ENCODE peak calls at places on chromosomes 16 and 17, in five cellular contexts. One of them, this sample, is unnamed.

GRCh38 chr16:1772362-1772907 is at the start of gene EME2:
- DNase-seq in activated naive CD4-positive, alpha-beta T cell: peak; percentile 45
- DNase-seq in naive thymus-derived CD8-positive, alpha-beta T cell: peak; percentile 56
- DNase-seq in AG04449: no peak
- DNase-seq in caudate nucleus: peak; percentile 74
- DNase-seq in this sample: no peak

GRCh38 chr17:34758747-34759146 is 179.4 kb downstream of the TMEM132E start:
- DNase-seq in naive thymus-derived CD8-positive, alpha-beta T cell: no peak
- DNase-seq in activated naive CD4-positive, alpha-beta T cell: no peak
- DNase-seq in AG04449: no peak
- DNase-seq in caudate nucleus: no peak
- DNase-seq in this sample: no peak

GRCh38 chr16:70758786-70759185 is 42.2 kb downstream of the VAC14 start:
- DNase-seq in activated naive CD4-positive, alpha-beta T cell: no peak
- DNase-seq in naive thymus-derived CD8-positive, alpha-beta T cell: no peak
- DNase-seq in caudate nucleus: no peak
- DNase-seq in AG04449: no peak
- DNase-seq in this sample: no peak

GRCh38 chr17:46859996-46860395 is 8.6 kb downstream of the WNT9B start:
- DNase-seq in AG04449: no peak
- DNase-seq in naive thymus-derived CD8-positive, alpha-beta T cell: no peak
- DNase-seq in activated naive CD4-positive, alpha-beta T cell: no peak
- DNase-seq in caudate nucleus: no peak
- DNase-seq in this sample: no peak

GRCh38 chr16:35574011-35574410 is 2114.6 kb downstream of the TP53TG3F start:
- DNase-seq in caudate nucleus: no peak
- DNase-seq in naive thymus-derived CD8-positive, alpha-beta T cell: no peak
- DNase-seq in activated naive CD4-positive, alpha-beta T cell: no peak
- DNase-seq in AG04449: no peak
- DNase-seq in this sample: no peak

GRCh38 chr17:32546031-32546444 is 59.2 kb downstream of the CDK5R1 start:
- DNase-seq in naive thymus-derived CD8-positive, alpha-beta T cell: no peak
- DNase-seq in caudate nucleus: peak; percentile 63
- DNase-seq in activated naive CD4-positive, alpha-beta T cell: no peak
- DNase-seq in AG04449: no peak
- DNase-seq in this sample: no peak

GRCh38 chr16:17803625-17804410 is 333.1 kb upstream of the XYLT1 start:
- DNase-seq in caudate nucleus: no peak
- DNase-seq in AG04449: peak; percentile 76
- DNase-seq in naive thymus-derived CD8-positive, alpha-beta T cell: no peak
- DNase-seq in activated naive CD4-positive, alpha-beta T cell: no peak
- DNase-seq in this sample: no peak

GRCh38 chr17:50381260-50381815 is 8.3 kb downstream of the EME1 start:
- DNase-seq in AG04449: no peak
- DNase-seq in activated naive CD4-positive, alpha-beta T cell: no peak
- DNase-seq in naive thymus-derived CD8-positive, alpha-beta T cell: no peak
- DNase-seq in caudate nucleus: no peak
- DNase-seq in this sample: no peak

GRCh38 chr16:58299757-58300349 is 5.0 kb upstream of the PRSS54 start:
- DNase-seq in naive thymus-derived CD8-positive, alpha-beta T cell: no peak
- DNase-seq in AG04449: no peak
- DNase-seq in activated naive CD4-positive, alpha-beta T cell: no peak
- DNase-seq in caudate nucleus: no peak
- DNase-seq in this sample: no peak

GRCh38 chr17:42456223-42457106 is 2.2 kb upstream of the ATP6V0A1 start:
- DNase-seq in AG04449: peak; percentile 53
- DNase-seq in caudate nucleus: no peak
- DNase-seq in naive thymus-derived CD8-positive, alpha-beta T cell: peak; percentile 80
- DNase-seq in activated naive CD4-positive, alpha-beta T cell: no peak
- DNase-seq in this sample: no peak

GRCh38 chr17:80866050-80866793 is 125.4 kb upstream of the CHMP6 start:
- DNase-seq in AG04449: no peak
- DNase-seq in caudate nucleus: peak; percentile 25
- DNase-seq in activated naive CD4-positive, alpha-beta T cell: no peak
- DNase-seq in naive thymus-derived CD8-positive, alpha-beta T cell: peak; percentile 48
- DNase-seq in this sample: no peak

GRCh38 chr17:60391419-60392041 is 403 bp downstream of the USP32 start:
- DNase-seq in activated naive CD4-positive, alpha-beta T cell: no peak
- DNase-seq in caudate nucleus: no peak
- DNase-seq in AG04449: no peak
- DNase-seq in naive thymus-derived CD8-positive, alpha-beta T cell: no peak
- DNase-seq in this sample: no peak

GRCh38 chr17:3040882-3041281 is 22.5 kb downstream of the OR1D5 start:
- DNase-seq in activated naive CD4-positive, alpha-beta T cell: no peak
- DNase-seq in AG04449: no peak
- DNase-seq in naive thymus-derived CD8-positive, alpha-beta T cell: no peak
- DNase-seq in caudate nucleus: no peak
- DNase-seq in this sample: no peak

GRCh38 chr17:61202564-61202963 is 197.1 kb upstream of the TBX2 start:
- DNase-seq in caudate nucleus: no peak
- DNase-seq in AG04449: no peak
- DNase-seq in activated naive CD4-positive, alpha-beta T cell: no peak
- DNase-seq in naive thymus-derived CD8-positive, alpha-beta T cell: no peak
- DNase-seq in this sample: no peak

GRCh38 chr17:40323731-40324650 is 15.0 kb downstream of the RARA start:
- DNase-seq in AG04449: no peak
- DNase-seq in caudate nucleus: no peak
- DNase-seq in activated naive CD4-positive, alpha-beta T cell: no peak
- DNase-seq in naive thymus-derived CD8-positive, alpha-beta T cell: peak; percentile 88
- DNase-seq in this sample: no peak

GRCh38 chr17:18070861-18071340 is 16.8 kb upstream of the DRG2 start:
- DNase-seq in activated naive CD4-positive, alpha-beta T cell: no peak
- DNase-seq in naive thymus-derived CD8-positive, alpha-beta T cell: no peak
- DNase-seq in AG04449: no peak
- DNase-seq in caudate nucleus: no peak
- DNase-seq in this sample: no peak

GRCh38 chr16:11253009-11253994 is 2.7 kb downstream of the SOCS1 start:
- DNase-seq in activated naive CD4-positive, alpha-beta T cell: no peak
- DNase-seq in naive thymus-derived CD8-positive, alpha-beta T cell: peak; percentile 40
- DNase-seq in caudate nucleus: no peak
- DNase-seq in AG04449: no peak
- DNase-seq in this sample: no peak

GRCh38 chr16:2043296-2043979 is 4.2 kb downstream of the NTHL1 start:
- DNase-seq in naive thymus-derived CD8-positive, alpha-beta T cell: no peak
- DNase-seq in activated naive CD4-positive, alpha-beta T cell: no peak
- DNase-seq in caudate nucleus: no peak
- DNase-seq in AG04449: no peak
- DNase-seq in this sample: no peak

GRCh38 chr17:57201481-57201880 is 54.8 kb upstream of the MSI2 start:
- DNase-seq in naive thymus-derived CD8-positive, alpha-beta T cell: no peak
- DNase-seq in AG04449: no peak
- DNase-seq in activated naive CD4-positive, alpha-beta T cell: no peak
- DNase-seq in caudate nucleus: no peak
- DNase-seq in this sample: no peak

GRCh38 chr17:1111599-1112443 is 68.0 kb downstream of the ABR start:
- DNase-seq in naive thymus-derived CD8-positive, alpha-beta T cell: no peak
- DNase-seq in caudate nucleus: no peak
- DNase-seq in activated naive CD4-positive, alpha-beta T cell: no peak
- DNase-seq in AG04449: no peak
- DNase-seq in this sample: no peak

GRCh38 chr16:89922884-89923639 is at the start of gene TUBB3:
- DNase-seq in AG04449: no peak
- DNase-seq in naive thymus-derived CD8-positive, alpha-beta T cell: no peak
- DNase-seq in activated naive CD4-positive, alpha-beta T cell: no peak
- DNase-seq in caudate nucleus: peak; percentile 80
- DNase-seq in this sample: peak; percentile 50

GRCh38 chr16:23248261-23249194 is 53.6 kb upstream of the SCNN1B start:
- DNase-seq in naive thymus-derived CD8-positive, alpha-beta T cell: no peak
- DNase-seq in activated naive CD4-positive, alpha-beta T cell: no peak
- DNase-seq in caudate nucleus: no peak
- DNase-seq in AG04449: no peak
- DNase-seq in this sample: no peak

GRCh38 chr16:66961065-66961744 is at the start of gene CES3:
- DNase-seq in AG04449: no peak
- DNase-seq in naive thymus-derived CD8-positive, alpha-beta T cell: peak; percentile 40
- DNase-seq in activated naive CD4-positive, alpha-beta T cell: peak; percentile 10
- DNase-seq in caudate nucleus: peak; percentile 30
- DNase-seq in this sample: no peak

GRCh38 chr16:17387226-17387625 is 83.5 kb downstream of the XYLT1 start:
- DNase-seq in caudate nucleus: no peak
- DNase-seq in AG04449: no peak
- DNase-seq in naive thymus-derived CD8-positive, alpha-beta T cell: no peak
- DNase-seq in activated naive CD4-positive, alpha-beta T cell: no peak
- DNase-seq in this sample: no peak

GRCh38 chr17:9937901-9938300 is 32.8 kb upstream of the RCVRN start:
- DNase-seq in activated naive CD4-positive, alpha-beta T cell: no peak
- DNase-seq in caudate nucleus: no peak
- DNase-seq in naive thymus-derived CD8-positive, alpha-beta T cell: no peak
- DNase-seq in AG04449: no peak
- DNase-seq in this sample: no peak